ENCODE peak calls at places on chromosomes 12 and 14, in eight cellular contexts. One of them, this sample, is unnamed.

GRCh38 chr12:64104376-64104775 is 117.7 kb downstream of the KICS2 start:
- DNase-seq in aorta: no peak
- DNase-seq in PC-3: peak; percentile 91
- DNase-seq in neuronal stem cell: no peak
- DNase-seq in CD4-positive, alpha-beta T cell: no peak
- DNase-seq in suprapubic skin: no peak
- DNase-seq in endodermal cell: no peak
- DNase-seq in transverse colon: peak; percentile 25
- DNase-seq in this sample: peak; percentile 91

GRCh38 chr12:107564946-107565345 is 120.7 kb upstream of the PWP1 start:
- DNase-seq in aorta: no peak
- DNase-seq in PC-3: peak; percentile 61
- DNase-seq in neuronal stem cell: peak; percentile 8
- DNase-seq in CD4-positive, alpha-beta T cell: no peak
- DNase-seq in suprapubic skin: no peak
- DNase-seq in endodermal cell: peak; percentile 83
- DNase-seq in transverse colon: no peak
- DNase-seq in this sample: peak; percentile 41

GRCh38 chr14:78848234-78848820 is 678.2 kb downstream of the NRXN3 start:
- DNase-seq in aorta: no peak
- DNase-seq in PC-3: peak; percentile 62
- DNase-seq in neuronal stem cell: peak; percentile 58
- DNase-seq in CD4-positive, alpha-beta T cell: no peak
- DNase-seq in suprapubic skin: no peak
- DNase-seq in endodermal cell: peak; percentile 87
- DNase-seq in transverse colon: peak; percentile 15
- DNase-seq in this sample: peak; percentile 50

GRCh38 chr14:103552011-103552797 is 10.3 kb downstream of the BAG5 start:
- DNase-seq in aorta: peak; percentile 82
- DNase-seq in PC-3: peak; percentile 83
- DNase-seq in neuronal stem cell: no peak
- DNase-seq in CD4-positive, alpha-beta T cell: no peak
- DNase-seq in suprapubic skin: peak; percentile 80
- DNase-seq in endodermal cell: no peak
- DNase-seq in transverse colon: no peak
- DNase-seq in this sample: peak; percentile 94

GRCh38 chr12:52521581-52522266 is 1.5 kb upstream of the KRT5 start:
- DNase-seq in aorta: no peak
- DNase-seq in PC-3: peak; percentile 30
- DNase-seq in neuronal stem cell: no peak
- DNase-seq in CD4-positive, alpha-beta T cell: no peak
- DNase-seq in suprapubic skin: peak; percentile 59
- DNase-seq in endodermal cell: peak; percentile 87
- DNase-seq in transverse colon: no peak
- DNase-seq in this sample: no peak

GRCh38 chr14:79732911-79733310 is 478.4 kb downstream of the DIO2 start:
- DNase-seq in aorta: no peak
- DNase-seq in PC-3: no peak
- DNase-seq in neuronal stem cell: no peak
- DNase-seq in CD4-positive, alpha-beta T cell: no peak
- DNase-seq in suprapubic skin: no peak
- DNase-seq in endodermal cell: no peak
- DNase-seq in transverse colon: no peak
- DNase-seq in this sample: no peak

GRCh38 chr12:116317986-116318737 is 40.7 kb upstream of the MED13L start:
- DNase-seq in aorta: no peak
- DNase-seq in PC-3: peak; percentile 70
- DNase-seq in neuronal stem cell: no peak
- DNase-seq in CD4-positive, alpha-beta T cell: no peak
- DNase-seq in suprapubic skin: no peak
- DNase-seq in endodermal cell: no peak
- DNase-seq in transverse colon: no peak
- DNase-seq in this sample: peak; percentile 50

GRCh38 chr14:103318750-103319419 is 15.2 kb upstream of the EIF5 start:
- DNase-seq in aorta: no peak
- DNase-seq in PC-3: no peak
- DNase-seq in neuronal stem cell: no peak
- DNase-seq in CD4-positive, alpha-beta T cell: no peak
- DNase-seq in suprapubic skin: no peak
- DNase-seq in endodermal cell: no peak
- DNase-seq in transverse colon: no peak
- DNase-seq in this sample: no peak

GRCh38 chr12:75744607-75745256 is 233.3 kb upstream of the KRR1 start:
- DNase-seq in aorta: no peak
- DNase-seq in PC-3: no peak
- DNase-seq in neuronal stem cell: no peak
- DNase-seq in CD4-positive, alpha-beta T cell: no peak
- DNase-seq in suprapubic skin: no peak
- DNase-seq in endodermal cell: no peak
- DNase-seq in transverse colon: no peak
- DNase-seq in this sample: no peak

GRCh38 chr12:68326720-68327119 is 5.4 kb downstream of the MDM1 start:
- DNase-seq in aorta: no peak
- DNase-seq in PC-3: no peak
- DNase-seq in neuronal stem cell: no peak
- DNase-seq in CD4-positive, alpha-beta T cell: no peak
- DNase-seq in suprapubic skin: no peak
- DNase-seq in endodermal cell: no peak
- DNase-seq in transverse colon: no peak
- DNase-seq in this sample: no peak

GRCh38 chr12:68106160-68106559 is 53.4 kb downstream of the IFNG start:
- DNase-seq in aorta: no peak
- DNase-seq in PC-3: peak; percentile 4
- DNase-seq in neuronal stem cell: no peak
- DNase-seq in CD4-positive, alpha-beta T cell: no peak
- DNase-seq in suprapubic skin: no peak
- DNase-seq in endodermal cell: no peak
- DNase-seq in transverse colon: no peak
- DNase-seq in this sample: no peak

GRCh38 chr12:91882910-91883309 is 262.7 kb downstream of the BTG1 start:
- DNase-seq in aorta: no peak
- DNase-seq in PC-3: no peak
- DNase-seq in neuronal stem cell: no peak
- DNase-seq in CD4-positive, alpha-beta T cell: no peak
- DNase-seq in suprapubic skin: no peak
- DNase-seq in endodermal cell: no peak
- DNase-seq in transverse colon: no peak
- DNase-seq in this sample: no peak

GRCh38 chr14:101478796-101479410 is 82.4 kb upstream of the DIO3 start:
- DNase-seq in aorta: no peak
- DNase-seq in PC-3: no peak
- DNase-seq in neuronal stem cell: no peak
- DNase-seq in CD4-positive, alpha-beta T cell: no peak
- DNase-seq in suprapubic skin: no peak
- DNase-seq in endodermal cell: peak; percentile 22
- DNase-seq in transverse colon: no peak
- DNase-seq in this sample: no peak

GRCh38 chr14:67583711-67584644 is 16.1 kb downstream of the PIGH start:
- DNase-seq in aorta: no peak
- DNase-seq in PC-3: peak; percentile 72
- DNase-seq in neuronal stem cell: peak; percentile 47
- DNase-seq in CD4-positive, alpha-beta T cell: peak; percentile 15
- DNase-seq in suprapubic skin: no peak
- DNase-seq in endodermal cell: peak; percentile 77
- DNase-seq in transverse colon: peak; percentile 41
- DNase-seq in this sample: peak; percentile 37

GRCh38 chr14:52895000-52895399 is 55.9 kb downstream of the FERMT2 start:
- DNase-seq in aorta: no peak
- DNase-seq in PC-3: no peak
- DNase-seq in neuronal stem cell: no peak
- DNase-seq in CD4-positive, alpha-beta T cell: no peak
- DNase-seq in suprapubic skin: no peak
- DNase-seq in endodermal cell: no peak
- DNase-seq in transverse colon: no peak
- DNase-seq in this sample: no peak

GRCh38 chr14:74921987-74922751 is 891 bp downstream of the RPS6KL1 start:
- DNase-seq in aorta: no peak
- DNase-seq in PC-3: no peak
- DNase-seq in neuronal stem cell: no peak
- DNase-seq in CD4-positive, alpha-beta T cell: no peak
- DNase-seq in suprapubic skin: peak; percentile 58
- DNase-seq in endodermal cell: no peak
- DNase-seq in transverse colon: no peak
- DNase-seq in this sample: no peak

GRCh38 chr12:38155020-38155395 is 161.6 kb upstream of the ALG10B start:
- DNase-seq in aorta: no peak
- DNase-seq in PC-3: no peak
- DNase-seq in neuronal stem cell: no peak
- DNase-seq in CD4-positive, alpha-beta T cell: no peak
- DNase-seq in suprapubic skin: no peak
- DNase-seq in endodermal cell: no peak
- DNase-seq in transverse colon: no peak
- DNase-seq in this sample: no peak

GRCh38 chr12:38157274-38157932 is 159.2 kb upstream of the ALG10B start:
- DNase-seq in aorta: no peak
- DNase-seq in PC-3: no peak
- DNase-seq in neuronal stem cell: no peak
- DNase-seq in CD4-positive, alpha-beta T cell: no peak
- DNase-seq in suprapubic skin: no peak
- DNase-seq in endodermal cell: no peak
- DNase-seq in transverse colon: no peak
- DNase-seq in this sample: no peak

GRCh38 chr12:38157933-38158401 is 158.6 kb upstream of the ALG10B start:
- DNase-seq in aorta: no peak
- DNase-seq in PC-3: no peak
- DNase-seq in neuronal stem cell: no peak
- DNase-seq in CD4-positive, alpha-beta T cell: no peak
- DNase-seq in suprapubic skin: no peak
- DNase-seq in endodermal cell: no peak
- DNase-seq in transverse colon: no peak
- DNase-seq in this sample: no peak

GRCh38 chr12:38155526-38156496 is 160.8 kb upstream of the ALG10B start:
- DNase-seq in aorta: no peak
- DNase-seq in PC-3: no peak
- DNase-seq in neuronal stem cell: no peak
- DNase-seq in CD4-positive, alpha-beta T cell: no peak
- DNase-seq in suprapubic skin: no peak
- DNase-seq in endodermal cell: no peak
- DNase-seq in transverse colon: no peak
- DNase-seq in this sample: no peak

DNA sequence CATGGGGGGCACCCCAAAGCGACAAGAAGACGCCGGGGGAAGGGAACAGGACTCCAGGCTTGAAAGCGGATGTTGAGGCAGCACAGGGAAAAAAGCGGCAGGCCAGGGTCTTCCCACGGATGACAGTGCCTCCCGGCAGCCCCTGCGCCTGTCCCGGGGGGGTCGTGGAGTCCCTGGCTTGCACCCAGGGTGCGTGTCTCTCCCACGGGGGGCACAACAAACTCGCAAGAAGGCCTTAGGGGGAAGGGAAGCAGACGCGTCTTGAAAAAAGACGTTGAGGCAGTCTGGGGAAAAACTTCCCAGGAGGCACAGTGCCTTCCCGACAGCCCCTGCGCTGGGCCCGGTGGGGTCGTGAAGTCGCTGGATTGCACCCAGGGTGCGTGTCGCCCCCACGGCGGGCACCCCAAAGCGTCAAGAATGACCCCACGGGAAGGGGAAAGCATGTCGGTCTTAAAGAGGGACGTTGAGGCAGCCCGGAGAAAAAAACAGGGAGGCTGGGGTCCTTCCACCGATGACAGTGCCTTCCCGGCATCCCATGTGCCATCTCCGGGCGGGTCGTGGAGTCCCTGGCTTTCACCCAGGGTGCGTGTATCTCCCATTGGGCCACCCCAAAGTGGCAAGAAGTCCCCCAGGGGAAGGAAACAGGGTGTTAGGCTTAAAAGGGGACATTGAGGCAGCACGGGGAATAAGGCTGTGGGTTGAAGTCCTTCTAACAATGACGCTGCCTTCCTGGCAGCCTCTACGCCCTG is 159.9 kb upstream of the ALG10B start:
- DNase-seq in aorta: no peak
- DNase-seq in PC-3: no peak
- DNase-seq in neuronal stem cell: no peak
- DNase-seq in CD4-positive, alpha-beta T cell: no peak
- DNase-seq in suprapubic skin: no peak
- DNase-seq in endodermal cell: no peak
- DNase-seq in transverse colon: no peak
- DNase-seq in this sample: no peak
- H3K9me3 ChIP-seq in aorta: no peaks in the 10 kb centered on the region
- H3K9me3 ChIP-seq in PC-3: no peaks in the 10 kb centered on the region
- H3K9me3 ChIP-seq in neuronal stem cell: peaks cover 72% of the 10 kb centered on the region
- H3K9me3 ChIP-seq in CD4-positive, alpha-beta T cell: no peaks in the 10 kb centered on the region
- H3K9me3 ChIP-seq in suprapubic skin: no peaks in the 10 kb centered on the region
- H3K9me3 ChIP-seq in endodermal cell: peaks cover 12% of the 10 kb centered on the region
- H3K9me3 ChIP-seq in transverse colon: no peaks in the 10 kb centered on the region
- H3K9me3 ChIP-seq in this sample: no peaks in the 10 kb centered on the region

GRCh38 chr12:132965796-132966195 is 9.7 kb upstream of the ZNF605 start:
- DNase-seq in aorta: no peak
- DNase-seq in PC-3: no peak
- DNase-seq in neuronal stem cell: no peak
- DNase-seq in CD4-positive, alpha-beta T cell: no peak
- DNase-seq in suprapubic skin: no peak
- DNase-seq in endodermal cell: no peak
- DNase-seq in transverse colon: no peak
- DNase-seq in this sample: no peak
- H3K9me3 ChIP-seq in aorta: peaks cover 4% of the 10 kb centered on the region
- H3K9me3 ChIP-seq in PC-3: peaks cover 6% of the 10 kb centered on the region
- H3K9me3 ChIP-seq in neuronal stem cell: peaks cover 20% of the 10 kb centered on the region
- H3K9me3 ChIP-seq in CD4-positive, alpha-beta T cell: no peaks in the 10 kb centered on the region
- H3K9me3 ChIP-seq in suprapubic skin: peaks cover 28% of the 10 kb centered on the region
- H3K9me3 ChIP-seq in endodermal cell: peaks cover 31% of the 10 kb centered on the region
- H3K9me3 ChIP-seq in transverse colon: peaks cover 14% of the 10 kb centered on the region
- H3K9me3 ChIP-seq in this sample: no peaks in the 10 kb centered on the region

DNA sequence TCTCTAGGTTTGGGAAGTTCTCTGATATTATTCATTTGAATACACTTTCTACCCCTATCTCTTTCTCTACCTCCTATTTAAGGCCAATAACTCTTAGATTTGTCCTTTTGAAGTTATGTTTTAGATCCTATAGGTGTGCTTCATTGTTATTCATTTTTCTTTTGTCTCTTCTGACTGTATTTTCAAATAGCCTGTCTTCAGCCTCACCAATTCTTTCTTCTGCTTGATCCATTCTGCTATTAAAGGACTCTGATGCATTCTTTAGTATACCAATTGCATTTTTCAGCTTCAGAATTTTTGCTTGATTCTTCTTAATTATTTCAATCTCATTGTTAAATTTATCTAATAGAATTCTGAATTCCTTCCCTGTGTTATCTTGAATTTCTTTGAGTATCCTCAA is 199.2 kb downstream of the CRADD start:
- DNase-seq in aorta: no peak
- DNase-seq in PC-3: no peak
- DNase-seq in neuronal stem cell: no peak
- DNase-seq in CD4-positive, alpha-beta T cell: no peak
- DNase-seq in suprapubic skin: no peak
- DNase-seq in endodermal cell: no peak
- DNase-seq in transverse colon: no peak
- DNase-seq in this sample: no peak
- H3K9me3 ChIP-seq in aorta: no peaks in the 10 kb centered on the region
- H3K9me3 ChIP-seq in PC-3: peaks cover 30% of the 10 kb centered on the region
- H3K9me3 ChIP-seq in neuronal stem cell: peaks cover 4% of the 10 kb centered on the region
- H3K9me3 ChIP-seq in CD4-positive, alpha-beta T cell: peaks cover 56% of the 10 kb centered on the region
- H3K9me3 ChIP-seq in suprapubic skin: peaks cover 13% of the 10 kb centered on the region
- H3K9me3 ChIP-seq in endodermal cell: peaks cover 49% of the 10 kb centered on the region
- H3K9me3 ChIP-seq in transverse colon: peaks cover 29% of the 10 kb centered on the region
- H3K9me3 ChIP-seq in this sample: no peaks in the 10 kb centered on the region

DNA sequence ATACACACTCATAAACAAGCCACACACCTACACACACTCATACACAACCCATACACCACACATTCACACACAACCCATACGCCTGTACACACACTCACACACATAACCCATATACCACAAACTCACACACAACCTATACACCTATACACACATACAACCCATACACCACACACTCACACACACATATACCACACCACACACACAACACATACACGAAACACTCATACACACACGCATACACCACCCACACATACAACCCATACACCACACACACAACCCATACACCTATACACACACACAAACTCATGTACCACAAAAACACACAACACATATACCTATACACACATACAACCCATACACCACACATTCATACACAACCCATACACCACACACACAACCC is 164.3 kb downstream of the TMEM121 start:
- DNase-seq in aorta: no peak
- DNase-seq in PC-3: no peak
- DNase-seq in neuronal stem cell: no peak
- DNase-seq in CD4-positive, alpha-beta T cell: no peak
- DNase-seq in suprapubic skin: no peak
- DNase-seq in endodermal cell: peak; percentile 6
- DNase-seq in transverse colon: no peak
- DNase-seq in this sample: no peak
- H3K9me3 ChIP-seq in aorta: peaks cover 1% of the 10 kb centered on the region
- H3K9me3 ChIP-seq in PC-3: no peaks in the 10 kb centered on the region
- H3K9me3 ChIP-seq in neuronal stem cell: peaks cover 25% of the 10 kb centered on the region
- H3K9me3 ChIP-seq in CD4-positive, alpha-beta T cell: no peaks in the 10 kb centered on the region
- H3K9me3 ChIP-seq in suprapubic skin: no peaks in the 10 kb centered on the region
- H3K9me3 ChIP-seq in endodermal cell: peaks cover 47% of the 10 kb centered on the region
- H3K9me3 ChIP-seq in transverse colon: no peaks in the 10 kb centered on the region
- H3K9me3 ChIP-seq in this sample: no peaks in the 10 kb centered on the region